ENCODE peak calls at places on chromosomes 13 and 19, in ten cellular contexts. D is uterus, N is heart right ventricle, V is lung, E is K562, F is choroid plexus epithelial cell, U is upper lobe of right lung, H is GM12865, S is left lung, C is tibial artery. Y is an unnamed sample.

GRCh38 chr19:47756953-47757608 is 11.7 kb downstream of the NOP53 start:
- DNase-seq in S (peak; percentile 52), D (no peak), V (no peak), C (no peak), F (no peak), U (no peak), E (no peak), N (no peak), H (no peak), Y (no peak)

GRCh38 chr13:78102121-78102677 is 183.6 kb upstream of the EDNRB start:
- DNase-seq in V (peak; percentile 36), H (peak; percentile 14), E (no peak), N (peak; percentile 15), U (no peak), D (peak; percentile 39), S (no peak), C (peak; percentile 68), F (peak; percentile 64), Y (no peak)

GRCh38 chr13:24361138-24361537 is 51.8 kb downstream of the C1QTNF9 start:
- DNase-seq in N (no peak), V (no peak), S (no peak), C (no peak), E (no peak), F (no peak), U (no peak), D (no peak), H (no peak), Y (no peak)

GRCh38 chr19:14333101-14333871 is 48.0 kb upstream of the ADGRE5 start:
- DNase-seq in D (no peak), N (peak; percentile 34), E (no peak), S (peak; percentile 81), V (no peak), C (no peak), F (peak; percentile 24), H (no peak), U (no peak), Y (no peak)

GRCh38 chr13:98511435-98511834 is 65.5 kb downstream of the STK24 start:
- DNase-seq in V (no peak), H (peak; percentile 68), C (no peak), F (no peak), N (no peak), S (no peak), U (no peak), E (no peak), D (no peak), Y (peak; percentile 44)

GRCh38 chr19:40718774-40719391 is 2.0 kb downstream of the ITPKC start:
- DNase-seq in U (peak; percentile 94), N (peak; percentile 45), V (peak; percentile 84), D (peak; percentile 51), E (peak; percentile 62), H (peak; percentile 56), F (peak; percentile 67), C (peak; percentile 87), S (peak; percentile 93), Y (no peak)

GRCh38 chr19:18029617-18030338 is 21.8 kb downstream of the ARRDC2 start:
- DNase-seq in S (no peak), C (no peak), H (no peak), V (no peak), F (no peak), U (no peak), E (peak; percentile 32), D (no peak), N (no peak), Y (no peak)

GRCh38 chr13:84096221-84096620 is 213.9 kb upstream of the SLITRK1 start:
- DNase-seq in D (no peak), U (no peak), E (no peak), S (no peak), N (no peak), C (no peak), H (no peak), F (peak; percentile 42), V (no peak), Y (no peak)

GRCh38 chr19:9967326-9967725 is 31.0 kb upstream of the OLFM2 start:
- DNase-seq in H (no peak), F (peak; percentile 34), S (no peak), U (no peak), C (no peak), V (no peak), D (no peak), N (no peak), E (no peak), Y (no peak)

GRCh38 chr13:111904701-111905608 is 162.0 kb upstream of the SOX1 start:
- DNase-seq in F (no peak), N (no peak), C (peak; percentile 40), V (no peak), S (no peak), H (no peak), E (peak; percentile 74), D (no peak), U (peak; percentile 44), Y (peak; percentile 79)

DNA sequence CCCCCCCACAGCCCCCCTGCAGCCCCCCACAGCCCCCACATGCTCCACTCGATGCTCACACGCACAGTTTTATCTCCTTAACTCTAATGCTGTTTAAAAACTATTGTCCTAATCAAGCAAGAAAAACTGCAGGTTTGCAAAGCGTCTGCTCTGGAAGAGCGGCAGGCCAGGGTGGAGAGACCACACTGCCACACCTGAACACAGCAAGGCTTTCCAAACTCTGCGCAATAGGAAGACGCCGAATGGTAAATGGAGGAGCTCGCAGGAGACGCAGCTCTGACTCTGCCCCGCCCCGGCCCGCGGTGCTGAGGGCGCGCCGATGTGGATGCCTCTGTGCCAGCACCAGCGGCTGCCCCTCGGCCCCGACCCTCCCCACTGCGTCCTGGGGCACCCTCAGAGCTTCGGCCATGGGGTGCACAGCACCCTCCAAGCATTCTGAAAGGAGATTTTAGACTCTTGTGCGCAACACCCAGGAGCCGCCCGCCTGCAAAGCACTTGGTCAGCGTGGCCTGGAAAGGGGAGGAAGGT is 32.4 kb downstream of the RASA3 start:
- DNase-seq in D (peak; percentile 14), C (peak; percentile 67), E (no peak), N (peak; percentile 11), S (peak; percentile 76), F (peak; percentile 41), H (no peak), V (no peak), U (peak; percentile 56), Y (no peak)
- TF ChIP-seq CTCF in D (no peak), C (no peak), E (no peak), N (no peak), S (no peak), F (no peak), H (no peak), V (no peak), U (no peak), Y (no peak)

GRCh38 chr19:5271145-5271544 is 69.5 kb downstream of the PTPRS start:
- DNase-seq in S (peak; percentile 8), V (no peak), F (peak; percentile 26), E (no peak), D (no peak), N (no peak), H (peak; percentile 19), C (no peak), U (no peak), Y (no peak)
- TF ChIP-seq CTCF in S (no peak), V (no peak), F (peak; percentile 27), E (peak; percentile 47), D (no peak), N (no peak), H (peak; percentile 14), C (no peak), U (no peak), Y (peak; percentile 26)

GRCh38 chr13:91020635-91021034 is 326.9 kb upstream of the MIR17HG start:
- DNase-seq in C (no peak), U (no peak), S (no peak), F (no peak), H (no peak), N (no peak), D (no peak), E (no peak), V (no peak), Y (no peak)

GRCh38 chr13:91017669-91018053 is 329.8 kb upstream of the MIR17HG start:
- DNase-seq in V (no peak), F (no peak), D (no peak), E (no peak), N (no peak), S (peak; percentile 34), H (no peak), C (no peak), U (peak; percentile 63), Y (no peak)

GRCh38 chr13:91014696-91015095 is 332.8 kb upstream of the MIR17HG start:
- DNase-seq in F (peak; percentile 12), H (no peak), N (no peak), V (no peak), D (no peak), S (no peak), U (no peak), C (no peak), E (no peak), Y (no peak)

DNA sequence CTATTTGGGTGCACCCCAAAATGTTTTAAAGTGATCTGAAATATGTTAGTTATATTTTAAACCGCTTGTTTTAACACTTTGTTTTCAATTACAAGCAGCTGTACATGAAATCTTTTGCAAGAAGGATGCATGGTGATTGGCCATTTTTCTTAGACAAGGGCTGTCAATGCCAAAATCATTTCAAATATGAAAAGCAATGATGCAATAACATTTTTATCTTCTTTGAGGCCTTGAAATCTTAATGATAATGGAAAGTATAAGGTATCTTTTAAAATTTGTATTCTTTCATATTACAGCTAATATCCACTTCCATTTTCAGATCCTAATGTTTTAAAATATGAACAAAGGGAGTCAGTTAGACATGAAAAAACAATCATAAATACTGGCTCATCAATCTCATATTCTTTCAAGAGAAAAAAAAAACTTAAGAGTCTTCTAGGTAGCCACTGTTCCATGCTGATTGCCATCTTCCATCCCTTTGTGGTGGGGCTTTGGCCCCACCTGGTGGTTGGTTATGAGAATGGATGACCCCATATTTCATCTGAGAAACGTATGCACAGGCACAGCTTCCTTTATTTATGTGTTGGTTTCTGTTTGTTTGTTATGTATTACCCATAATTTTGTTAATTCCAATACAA is 330.3 kb upstream of the MIR17HG start:
- DNase-seq in S (no peak), H (peak; percentile 54), U (peak; percentile 41), D (no peak), F (peak; percentile 67), V (no peak), N (no peak), E (peak; percentile 98), C (no peak), Y (no peak)
- TF ChIP-seq CTCF in S (peak; percentile 49), H (peak; percentile 73), U (peak; percentile 65), D (peak; percentile 16), F (peak; percentile 86), V (no peak), N (peak; percentile 63), E (no peak), C (peak; percentile 56), Y (peak; percentile 82)

GRCh38 chr13:89574077-89574476 is 1773.4 kb upstream of the MIR17HG start:
- DNase-seq in H (no peak), E (no peak), N (no peak), C (no peak), S (no peak), U (no peak), D (no peak), F (no peak), V (no peak), Y (no peak)

GRCh38 chr13:89571676-89572075 is 1775.8 kb upstream of the MIR17HG start:
- DNase-seq in U (no peak), H (no peak), N (no peak), E (no peak), F (no peak), V (no peak), C (no peak), D (no peak), S (no peak), Y (no peak)

DNA sequence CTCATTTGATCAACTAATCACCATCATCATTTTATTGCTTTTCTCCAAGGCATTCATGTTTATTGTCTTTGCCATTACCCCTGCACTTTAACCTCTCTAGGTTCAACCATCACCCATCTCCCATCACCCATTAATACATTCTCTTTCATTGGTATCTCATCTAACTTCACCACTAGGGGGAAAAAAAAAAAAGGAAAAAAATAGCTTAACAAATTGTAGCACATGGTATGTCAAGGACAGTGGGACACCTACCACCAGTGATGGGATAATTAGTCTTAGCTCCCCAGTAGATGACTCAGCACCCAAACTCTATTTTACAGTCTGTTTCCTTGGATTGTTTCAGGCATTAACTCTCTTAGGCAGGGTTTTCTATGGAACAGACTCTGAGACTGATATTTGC is 1770.2 kb upstream of the MIR17HG start:
- DNase-seq in E (no peak), H (no peak), S (no peak), C (no peak), V (no peak), N (no peak), F (no peak), U (no peak), D (no peak), Y (no peak)
- TF ChIP-seq CTCF in E (no peak), H (no peak), S (no peak), C (no peak), V (no peak), N (no peak), F (no peak), U (no peak), D (no peak), Y (no peak)

Y was measured in osteocyte.